ENCODE peak calls at places on chromosomes 7 and 10, in four cellular contexts. One of them, this sample, is unnamed. For H3K4me1, the result is how much of the 10 kb centered on the place peaks cover.

GRCh38 chr10:86652361-86653202 is 1.8 kb upstream of the OPN4 start:
- DNase-seq in H1: no peak
- DNase-seq in H9: peak
- DNase-seq in IMR-90: peak
- DNase-seq in this sample: no peak

GRCh38 chr10:133258066-133258817 is 18.4 kb downstream of the ADAM8 start:
- DNase-seq in IMR-90: no peak
- DNase-seq in H1: no peak
- DNase-seq in H9: no peak
- DNase-seq in this sample: no peak

GRCh38 chr10:78579995-78580394 is 488.8 kb upstream of the ZMIZ1 start:
- DNase-seq in IMR-90: no peak
- DNase-seq in H9: no peak
- DNase-seq in H1: no peak
- DNase-seq in this sample: no peak

GRCh38 chr7:91344911-91345310 is 80.7 kb downstream of the FZD1 start:
- DNase-seq in H9: no peak
- DNase-seq in IMR-90: no peak
- DNase-seq in H1: no peak
- DNase-seq in this sample: no peak

GRCh38 chr7:33107136-33108066 is 1.8 kb downstream of the RP9 start:
- DNase-seq in IMR-90: peak
- DNase-seq in H9: peak
- DNase-seq in H1: peak
- DNase-seq in this sample: peak

GRCh38 chr10:97517778-97518561 is 19.2 kb downstream of the UBTD1 start:
- DNase-seq in IMR-90: no peak
- DNase-seq in H1: peak
- DNase-seq in H9: peak
- DNase-seq in this sample: peak

GRCh38 chr10:79023489-79024162 is 45.1 kb upstream of the ZMIZ1 start:
- DNase-seq in H9: no peak
- DNase-seq in IMR-90: no peak
- DNase-seq in H1: no peak
- DNase-seq in this sample: no peak

GRCh38 chr10:30803901-30804322 is 174.4 kb upstream of the LYZL2 start:
- DNase-seq in IMR-90: peak
- DNase-seq in H1: no peak
- DNase-seq in H9: no peak
- DNase-seq in this sample: no peak

GRCh38 chr7:138092486-138093028 is 16.3 kb downstream of the AKR1D1 start:
- DNase-seq in IMR-90: no peak
- DNase-seq in H1: no peak
- DNase-seq in H9: no peak
- DNase-seq in this sample: no peak

GRCh38 chr10:77308084-77308732 is 329.4 kb downstream of the KCNMA1 start:
- DNase-seq in H1: no peak
- DNase-seq in IMR-90: no peak
- DNase-seq in H9: no peak
- DNase-seq in this sample: no peak

GRCh38 chr10:35579116-35579515 is 26.0 kb upstream of the GJD4 start:
- DNase-seq in IMR-90: no peak
- DNase-seq in H9: no peak
- DNase-seq in H1: no peak
- DNase-seq in this sample: no peak

GRCh38 chr10:110498087-110498981 is 627 bp downstream of the DUSP5 start:
- DNase-seq in H9: peak
- DNase-seq in H1: peak
- DNase-seq in IMR-90: peak
- DNase-seq in this sample: peak
- H3K4me1 ChIP-seq in H9: under half
- H3K4me1 ChIP-seq in H1: under half
- H3K4me1 ChIP-seq in IMR-90: under half
- H3K4me1 ChIP-seq in this sample: under half

GRCh38 chr7:134167250-134167649 is 40.1 kb downstream of the LRGUK start:
- DNase-seq in H9: no peak
- DNase-seq in H1: no peak
- DNase-seq in IMR-90: no peak
- DNase-seq in this sample: no peak
- H3K18ac ChIP-seq in H9: no peak
- H3K18ac ChIP-seq in H1: no peak
- H3K18ac ChIP-seq in IMR-90: no peak
- H3K18ac ChIP-seq in this sample: no peak

GRCh38 chr7:47444376-47445098 is 137.4 kb downstream of the TNS3 start:
- DNase-seq in H1: no peak
- DNase-seq in H9: no peak
- DNase-seq in IMR-90: no peak
- DNase-seq in this sample: peak
- H3K56ac ChIP-seq in H1: no peak
- H3K56ac ChIP-seq in H9: no peak
- H3K56ac ChIP-seq in IMR-90: no peak
- H3K56ac ChIP-seq in this sample: no peak

GRCh38 chr7:142477079-142477651 is 219.3 kb upstream of the PRSS58 start:
- DNase-seq in IMR-90: peak
- DNase-seq in H9: no peak
- DNase-seq in H1: no peak
- DNase-seq in this sample: no peak
- H3K4me1 ChIP-seq in IMR-90: under half
- H3K4me1 ChIP-seq in H9: under half
- H3K4me1 ChIP-seq in H1: under half
- H3K4me1 ChIP-seq in this sample: under half

GRCh38 chr10:3331680-3332230 is 159.2 kb upstream of the PITRM1 start:
- DNase-seq in H1: no peak
- DNase-seq in IMR-90: no peak
- DNase-seq in H9: no peak
- DNase-seq in this sample: no peak
- H3K18ac ChIP-seq in H1: no peak
- H3K18ac ChIP-seq in IMR-90: no peak
- H3K18ac ChIP-seq in H9: no peak
- H3K18ac ChIP-seq in this sample: no peak

GRCh38 chr7:73442222-73442902 is 8.8 kb downstream of the FZD9 start:
- DNase-seq in H9: no peak
- DNase-seq in H1: no peak
- DNase-seq in IMR-90: no peak
- DNase-seq in this sample: no peak
- H3K56ac ChIP-seq in H9: no peak
- H3K56ac ChIP-seq in H1: no peak
- H3K56ac ChIP-seq in IMR-90: no peak
- H3K56ac ChIP-seq in this sample: no peak

DNA sequence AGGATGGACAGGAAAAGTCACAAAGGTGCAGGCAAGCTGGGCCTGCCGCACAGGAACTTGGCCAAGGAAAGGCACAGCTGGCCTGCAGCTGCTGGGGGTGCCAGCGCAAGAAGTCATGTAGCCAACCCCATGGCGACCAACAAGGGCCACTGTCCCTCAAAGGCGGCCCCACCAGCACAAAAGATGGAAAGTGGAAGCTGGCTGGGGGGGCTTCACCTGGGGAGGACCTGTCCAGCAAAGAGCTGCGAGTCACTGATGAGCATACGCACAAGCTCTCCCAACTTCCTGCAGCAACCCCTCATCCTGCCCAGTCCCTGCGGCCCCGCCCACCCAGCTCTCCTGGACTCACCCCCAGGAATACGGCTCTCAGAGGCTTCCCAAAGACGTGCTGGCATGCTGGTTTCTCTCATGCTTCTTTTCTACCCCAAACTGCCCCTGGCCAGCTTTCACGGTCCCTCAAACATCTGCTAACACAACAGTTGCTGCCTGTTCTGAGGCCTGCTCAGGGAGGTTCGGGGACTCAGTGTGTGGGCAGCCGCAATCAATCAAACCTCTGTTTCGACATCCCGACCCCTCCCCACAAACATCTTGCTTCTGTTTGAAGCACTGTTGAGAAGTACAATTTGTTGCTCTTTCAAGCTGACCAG is 67.6 kb downstream of the FAM53B start:
- DNase-seq in H1: no peak
- DNase-seq in IMR-90: no peak
- DNase-seq in H9: no peak
- DNase-seq in this sample: no peak
- H3K4me1 ChIP-seq in H1: under half
- H3K4me1 ChIP-seq in IMR-90: under half
- H3K4me1 ChIP-seq in H9: under half
- H3K4me1 ChIP-seq in this sample: under half

GRCh38 chr7:52940511-52940910 is 94.9 kb upstream of the POM121L12 start:
- DNase-seq in H1: no peak
- DNase-seq in IMR-90: no peak
- DNase-seq in H9: no peak
- DNase-seq in this sample: no peak
- H3K18ac ChIP-seq in H1: no peak
- H3K18ac ChIP-seq in IMR-90: no peak
- H3K18ac ChIP-seq in H9: no peak
- H3K18ac ChIP-seq in this sample: no peak

This sample was measured in mesendoderm.